ENCODE peak calls at places on chromosomes 1 and 21, in six cellular contexts. Q is tibial artery, C is heart left ventricle, N is thyroid gland, A is upper lobe of right lung, F is MM.1S. Z is an unnamed sample.
A peak's percentile ranks its signal among the peaks of the same experiment; 100 is the strongest.

GRCh38 chr21:31526040-31526439 is 133.5 kb upstream of the SOD1 start:
- DNase-seq in Q (no peak), C (no peak), N (no peak), A (no peak), F (no peak), Z (no peak)

GRCh38 chr1:108953452-108953851 is 9.8 kb downstream of the CLCC1 start:
- DNase-seq in F (no peak), N (no peak), C (no peak), Q (no peak), A (no peak), Z (no peak)

GRCh38 chr1:67614511-67614934 is 70.5 kb upstream of the GADD45A start:
- DNase-seq in C (no peak), N (no peak), F (no peak), A (no peak), Q (no peak), Z (no peak)

GRCh38 chr1:10685851-10686403 is 110.5 kb downstream of the CASZ1 start:
- DNase-seq in A (no peak), N (no peak), C (no peak), F (no peak), Q (no peak), Z (peak; percentile 64)

GRCh38 chr1:39572379-39573096 is 4.1 kb downstream of the PABPC4 start:
- DNase-seq in Q (no peak), F (no peak), N (no peak), A (no peak), C (no peak), Z (no peak)

GRCh38 chr1:235090406-235091069 is 38.1 kb downstream of the TOMM20 start:
- DNase-seq in Q (no peak), F (no peak), C (no peak), A (no peak), N (no peak), Z (peak; percentile 61)

GRCh38 chr1:226798427-226799411 is 59.6 kb upstream of the ITPKB start:
- DNase-seq in N (no peak), A (no peak), F (no peak), C (no peak), Q (no peak), Z (no peak)

GRCh38 chr1:32666866-32667566 is 16.0 kb downstream of the RBBP4 start:
- DNase-seq in N (peak; percentile 95), Q (no peak), F (no peak), A (peak; percentile 78), C (no peak), Z (no peak)

GRCh38 chr21:44875341-44875740 is 1.9 kb upstream of the PTTG1IP start:
- DNase-seq in A (no peak), N (no peak), C (no peak), Q (no peak), F (peak; percentile 66), Z (no peak)

DNA sequence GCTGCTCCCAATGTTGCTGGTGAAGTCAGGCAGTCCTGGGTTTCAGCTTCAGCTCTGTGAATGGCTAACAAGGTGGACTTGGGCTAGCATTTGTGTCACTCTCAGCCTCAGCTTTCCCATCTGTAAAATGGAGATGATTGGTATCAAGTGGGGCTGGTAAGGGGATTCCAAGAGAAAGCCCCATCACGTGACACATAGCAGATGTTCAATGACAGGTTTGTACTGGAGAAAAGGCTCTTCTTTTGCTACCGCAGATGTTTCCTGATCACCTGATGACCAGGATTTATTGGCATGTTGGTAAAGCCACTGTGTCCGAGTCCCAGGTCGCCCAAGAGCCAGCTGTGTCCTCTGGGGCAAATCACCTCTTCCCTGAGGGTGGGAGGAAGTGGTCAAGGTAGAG is 335.0 kb downstream of the MATN1 start:
- DNase-seq in Q (peak; percentile 28), C (no peak), N (no peak), F (no peak), A (no peak), Z (no peak)
- TF ChIP-seq CTCF in Q (no peak), C (no peak), N (no peak), F (no peak), A (no peak), Z (no peak)

GRCh38 chr1:81869286-81869685 is 68.6 kb downstream of the ADGRL2 start:
- DNase-seq in Q (no peak), C (no peak), N (no peak), A (no peak), F (no peak), Z (no peak)
- H3K4me1 ChIP-seq in Q (no peaks in the 10 kb centered on the region), C (no peaks in the 10 kb centered on the region), N (peaks cover 35% of the 10 kb centered on the region), A (peaks cover 7% of the 10 kb centered on the region), F (no peaks in the 10 kb centered on the region), Z (no peaks in the 10 kb centered on the region)

GRCh38 chr1:24925082-24925779 is 4.8 kb downstream of the RUNX3 start:
- DNase-seq in A (no peak), C (no peak), N (no peak), Q (no peak), F (no peak), Z (no peak)

GRCh38 chr1:24921938-24922662 is 8.0 kb downstream of the RUNX3 start:
- DNase-seq in A (no peak), Q (no peak), F (no peak), C (no peak), N (no peak), Z (no peak)

GRCh38 chr1:24925963-24926362 is 4.1 kb downstream of the RUNX3 start:
- DNase-seq in Q (no peak), A (no peak), F (no peak), N (no peak), C (no peak), Z (no peak)

GRCh38 chr1:24926596-24927249 is 3.4 kb downstream of the RUNX3 start:
- DNase-seq in F (no peak), A (no peak), N (no peak), Q (no peak), C (no peak), Z (no peak)

GRCh38 chr1:24923485-24924113 is 6.5 kb downstream of the RUNX3 start:
- DNase-seq in C (no peak), N (no peak), F (no peak), Q (no peak), A (no peak), Z (no peak)
- TF ChIP-seq CTCF in C (no peak), N (no peak), F (no peak), Q (no peak), A (no peak), Z (no peak)

DNA sequence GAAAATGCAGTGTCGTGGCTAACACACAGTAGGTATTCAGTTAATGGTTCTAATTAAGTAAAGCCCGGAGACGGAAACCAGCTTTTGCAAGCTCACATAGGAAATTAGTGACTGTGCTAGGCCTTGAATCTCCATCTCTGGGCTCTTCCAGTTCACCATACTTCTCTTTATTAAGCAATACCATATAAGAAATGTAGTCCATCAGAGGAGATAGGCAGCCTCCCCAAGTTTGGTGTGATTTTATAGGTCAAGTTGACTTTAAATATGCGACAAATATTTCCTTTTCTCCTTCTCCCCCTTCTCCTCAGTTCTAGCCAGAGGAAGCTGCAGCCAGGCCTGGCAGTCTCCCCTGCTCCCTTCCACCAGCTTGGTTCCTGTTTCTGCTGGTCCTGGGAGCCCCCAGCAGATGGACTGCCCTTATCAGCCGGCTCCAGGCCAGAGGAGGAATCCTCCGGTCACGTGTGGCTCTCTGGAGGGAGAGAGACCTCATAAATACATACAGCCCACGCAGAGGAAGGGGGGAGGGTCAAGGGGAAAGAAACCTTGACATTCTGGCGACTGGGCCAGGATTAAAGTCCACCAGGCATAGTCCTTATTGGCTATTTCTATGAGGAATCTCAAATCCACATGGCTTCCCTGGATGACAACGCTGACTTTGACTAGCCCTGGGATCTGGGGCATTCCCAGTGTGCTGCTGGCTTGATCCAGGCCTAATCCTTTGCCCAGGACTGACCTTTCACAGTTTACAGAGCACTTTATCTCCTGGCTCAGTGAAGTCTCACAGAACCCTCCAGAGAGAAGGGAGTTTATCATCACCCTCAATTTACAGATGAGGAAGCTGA is 115.1 kb upstream of the JUN start:
- DNase-seq in A (peak; percentile 69), Q (no peak), C (peak; percentile 69), F (no peak), N (peak; percentile 24), Z (peak; percentile 72)
- H3K4me1 ChIP-seq in A (peaks cover 74% of the 10 kb centered on the region), Q (no peaks in the 10 kb centered on the region), C (peaks cover 13% of the 10 kb centered on the region), F (peaks cover 15% of the 10 kb centered on the region), N (peaks cover 11% of the 10 kb centered on the region), Z (peaks cover 85% of the 10 kb centered on the region)

GRCh38 chr1:44653107-44653964 is 20.9 kb downstream of the TMEM53 start:
- DNase-seq in C (no peak), A (no peak), N (no peak), Q (no peak), F (no peak), Z (no peak)
- TF ChIP-seq CTCF in C (no peak), A (peak; percentile 8), N (peak; percentile 12), Q (no peak), F (no peak), Z (no peak)

GRCh38 chr1:213176341-213176740 is 125.3 kb downstream of the RPS6KC1 start:
- DNase-seq in N (no peak), Q (no peak), A (no peak), F (no peak), C (no peak), Z (no peak)

GRCh38 chr1:213166868-213167267 is 115.8 kb downstream of the RPS6KC1 start:
- DNase-seq in Q (no peak), C (no peak), A (no peak), N (no peak), F (no peak), Z (no peak)

GRCh38 chr1:213171711-213172110 is 120.7 kb downstream of the RPS6KC1 start:
- DNase-seq in A (no peak), F (peak; percentile 15), N (no peak), C (no peak), Q (no peak), Z (no peak)
- H3K4me1 ChIP-seq in A (no peaks in the 10 kb centered on the region), F (peaks cover 5% of the 10 kb centered on the region), N (no peaks in the 10 kb centered on the region), C (no peaks in the 10 kb centered on the region), Q (no peaks in the 10 kb centered on the region), Z (no peaks in the 10 kb centered on the region)

GRCh38 chr21:43645414-43645891 is 13.8 kb downstream of the HSF2BP start:
- DNase-seq in N (no peak), F (peak; percentile 89), A (no peak), Q (peak; percentile 82), C (peak; percentile 60), Z (peak; percentile 52)

GRCh38 chr21:43643193-43643592 is 16.1 kb downstream of the HSF2BP start:
- DNase-seq in F (no peak), A (no peak), Q (no peak), C (no peak), N (no peak), Z (no peak)

GRCh38 chr21:43646550-43647260 is 12.6 kb downstream of the HSF2BP start:
- DNase-seq in F (peak; percentile 93), C (peak; percentile 94), Q (peak; percentile 92), A (peak; percentile 94), N (peak; percentile 90), Z (peak; percentile 91)

GRCh38 chr21:43645987-43646386 is 13.3 kb downstream of the HSF2BP start:
- DNase-seq in F (no peak), Q (no peak), N (no peak), C (no peak), A (no peak), Z (no peak)

GRCh38 chr21:43644609-43645008 is 14.7 kb downstream of the HSF2BP start:
- DNase-seq in C (no peak), Q (peak; percentile 74), N (no peak), F (no peak), A (no peak), Z (no peak)
- TF ChIP-seq CTCF in C (no peak), Q (no peak), N (no peak), F (no peak), A (no peak), Z (no peak)

GRCh38 chr1:207823531-207823879 is 71.7 kb downstream of the CD46 start:
- DNase-seq in A (no peak), N (no peak), F (no peak), C (no peak), Q (no peak), Z (no peak)
- H3K4me1 ChIP-seq in A (peaks cover 80% of the 10 kb centered on the region), N (peaks cover 83% of the 10 kb centered on the region), F (peaks cover 53% of the 10 kb centered on the region), C (peaks cover 13% of the 10 kb centered on the region), Q (no peaks in the 10 kb centered on the region), Z (peaks cover 77% of the 10 kb centered on the region)